ENCODE peak calls at places on chromosomes 4 and X, in five cellular contexts. One of them, this sample, is unnamed. For H3K4me1 and H3K9me3, the result is how much of the 10 kb centered on the place peaks cover.

GRCh38 chrX:111445485-111445884 is 33.5 kb upstream of the DCX start:
- DNase-seq in uterus: no peak
- DNase-seq in thoracic aorta: no peak
- DNase-seq in neuronal stem cell: peak
- DNase-seq in right cardiac atrium: no peak
- DNase-seq in this sample: no peak

GRCh38 chr4:168220893-168221292 is 97.7 kb downstream of the DDX60 start:
- DNase-seq in right cardiac atrium: no peak
- DNase-seq in uterus: no peak
- DNase-seq in thoracic aorta: no peak
- DNase-seq in neuronal stem cell: no peak
- DNase-seq in this sample: no peak

GRCh38 chr4:23706972-23707676 is 182.7 kb downstream of the PPARGC1A start:
- DNase-seq in uterus: no peak
- DNase-seq in thoracic aorta: no peak
- DNase-seq in neuronal stem cell: no peak
- DNase-seq in right cardiac atrium: no peak
- DNase-seq in this sample: no peak

GRCh38 chr4:146211440-146211839 is 2.9 kb upstream of the REELD1 start:
- DNase-seq in thoracic aorta: no peak
- DNase-seq in neuronal stem cell: no peak
- DNase-seq in uterus: no peak
- DNase-seq in right cardiac atrium: no peak
- DNase-seq in this sample: no peak

GRCh38 chrX:109782994-109783711 is 50.1 kb upstream of the ACSL4 start:
- DNase-seq in neuronal stem cell: no peak
- DNase-seq in thoracic aorta: no peak
- DNase-seq in right cardiac atrium: no peak
- DNase-seq in uterus: no peak
- DNase-seq in this sample: no peak

GRCh38 chr4:15469402-15470148 is at the start of gene CC2D2A:
- DNase-seq in thoracic aorta: no peak
- DNase-seq in neuronal stem cell: peak
- DNase-seq in uterus: no peak
- DNase-seq in right cardiac atrium: no peak
- DNase-seq in this sample: no peak

GRCh38 chr4:26583538-26583864 is 383 bp upstream of the TBC1D19 start:
- DNase-seq in neuronal stem cell: peak
- DNase-seq in thoracic aorta: no peak
- DNase-seq in uterus: no peak
- DNase-seq in right cardiac atrium: no peak
- DNase-seq in this sample: no peak

GRCh38 chr4:185779520-185779919 is 32.5 kb downstream of the SORBS2 start:
- DNase-seq in right cardiac atrium: no peak
- DNase-seq in uterus: no peak
- DNase-seq in neuronal stem cell: peak
- DNase-seq in thoracic aorta: no peak
- DNase-seq in this sample: no peak

GRCh38 chrX:132676561-132677186 is 187.8 kb upstream of the MBNL3 start:
- DNase-seq in thoracic aorta: no peak
- DNase-seq in uterus: no peak
- DNase-seq in neuronal stem cell: no peak
- DNase-seq in right cardiac atrium: no peak
- DNase-seq in this sample: no peak

DNA sequence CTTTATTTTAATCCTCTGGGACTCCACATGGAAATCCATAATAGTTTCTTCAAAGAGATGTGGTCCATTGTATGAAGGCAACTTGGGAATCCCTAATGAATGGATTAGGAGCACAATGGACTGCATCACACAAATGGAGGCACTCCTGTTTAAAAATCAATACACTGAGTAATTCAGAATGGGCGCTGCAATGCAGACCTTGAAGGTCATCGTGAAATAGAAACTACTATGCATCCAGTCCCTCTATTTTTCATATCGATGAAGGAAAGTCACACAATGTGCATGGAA is 98.8 kb upstream of the EGFL6 start:
- DNase-seq in right cardiac atrium: no peak
- DNase-seq in thoracic aorta: no peak
- DNase-seq in uterus: no peak
- DNase-seq in neuronal stem cell: peak
- DNase-seq in this sample: no peak
- H3K4me1 ChIP-seq in right cardiac atrium: under half
- H3K4me1 ChIP-seq in thoracic aorta: under half
- H3K4me1 ChIP-seq in uterus: under half
- H3K4me1 ChIP-seq in neuronal stem cell: under half
- H3K4me1 ChIP-seq in this sample: under half

DNA sequence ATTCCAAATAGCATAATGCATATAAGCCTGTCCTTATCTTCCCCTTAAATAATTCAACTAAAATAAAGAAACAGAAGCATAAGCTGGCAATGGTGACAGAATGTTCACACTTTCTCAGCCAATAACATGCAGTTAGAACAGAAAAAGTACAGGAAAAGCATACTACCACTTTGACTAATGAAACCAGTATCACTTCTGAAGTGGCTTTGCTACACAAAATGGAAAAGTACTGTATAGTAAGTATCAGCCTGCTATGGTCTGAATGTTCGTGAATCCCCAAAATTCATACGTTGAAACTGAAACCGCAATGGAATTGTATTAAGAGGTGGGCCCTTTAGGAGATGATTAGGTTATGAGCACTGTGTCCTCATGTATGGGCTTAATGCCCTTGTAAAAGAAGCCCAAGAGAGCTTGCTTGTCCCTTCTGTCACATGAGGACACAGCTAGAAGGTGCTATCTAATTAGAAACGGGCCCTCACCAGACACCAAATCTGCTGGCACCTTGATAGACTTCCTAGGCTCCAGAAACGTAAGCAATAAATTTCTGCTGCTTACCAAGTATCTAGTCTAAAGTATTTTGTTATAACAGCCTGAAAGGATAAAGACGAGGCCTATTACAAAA is 102.6 kb downstream of the PRDM5 start:
- DNase-seq in right cardiac atrium: no peak
- DNase-seq in thoracic aorta: no peak
- DNase-seq in neuronal stem cell: no peak
- DNase-seq in uterus: no peak
- DNase-seq in this sample: no peak
- H3K9me3 ChIP-seq in right cardiac atrium: under half
- H3K9me3 ChIP-seq in thoracic aorta: under half
- H3K9me3 ChIP-seq in neuronal stem cell: under half
- H3K9me3 ChIP-seq in uterus: under half
- H3K9me3 ChIP-seq in this sample: under half

DNA sequence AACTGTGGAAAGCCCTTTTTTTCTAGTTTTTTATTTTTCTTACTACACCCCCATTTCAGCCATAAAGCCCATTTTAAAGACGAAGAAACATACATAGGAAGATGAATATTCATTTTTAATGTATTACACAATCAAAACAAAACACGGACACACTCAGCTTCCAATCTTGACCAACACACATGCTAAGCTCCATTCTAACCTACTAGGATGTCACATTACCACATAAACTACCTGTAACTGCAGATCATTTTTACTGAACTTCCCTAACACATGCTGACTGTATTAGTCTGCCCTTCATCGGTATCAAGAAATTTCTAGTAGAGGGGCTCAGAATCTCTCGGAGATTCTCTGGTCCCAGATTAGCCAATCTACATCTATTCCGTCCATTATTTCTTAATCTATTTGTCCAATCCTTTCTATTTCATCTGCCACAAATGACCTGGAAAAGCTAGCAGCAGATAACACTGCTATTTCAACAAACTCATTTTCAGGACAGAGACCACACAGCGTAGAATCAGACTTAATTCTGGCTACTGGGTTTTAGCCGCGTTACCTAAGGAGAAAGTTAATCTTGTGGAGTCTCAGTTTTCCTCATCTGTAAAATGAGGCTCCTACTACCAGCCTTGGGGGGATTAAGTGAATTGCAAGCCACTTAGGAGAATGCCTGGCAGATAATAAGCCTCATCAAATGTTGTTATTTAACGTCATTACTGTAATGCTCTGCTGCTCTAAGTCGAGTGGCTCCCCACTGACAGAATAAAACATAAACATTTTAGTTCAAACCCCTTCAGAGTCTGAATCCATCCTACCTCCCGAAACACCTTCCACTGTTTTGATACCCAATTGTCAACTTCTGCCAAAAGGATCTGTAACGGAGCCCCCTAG is 1.6 kb downstream of the CCNI start:
- DNase-seq in neuronal stem cell: no peak
- DNase-seq in uterus: no peak
- DNase-seq in right cardiac atrium: no peak
- DNase-seq in thoracic aorta: no peak
- DNase-seq in this sample: no peak
- H3K4me1 ChIP-seq in neuronal stem cell: under half
- H3K4me1 ChIP-seq in uterus: under half
- H3K4me1 ChIP-seq in right cardiac atrium: under half
- H3K4me1 ChIP-seq in thoracic aorta: under half
- H3K4me1 ChIP-seq in this sample: under half

GRCh38 chrX:139898334-139898733 is 34.5 kb downstream of the ATP11C start:
- DNase-seq in uterus: no peak
- DNase-seq in neuronal stem cell: no peak
- DNase-seq in right cardiac atrium: no peak
- DNase-seq in thoracic aorta: no peak
- DNase-seq in this sample: no peak

GRCh38 chrX:139890991-139891700 is 41.7 kb downstream of the ATP11C start:
- DNase-seq in right cardiac atrium: no peak
- DNase-seq in uterus: no peak
- DNase-seq in neuronal stem cell: no peak
- DNase-seq in thoracic aorta: no peak
- DNase-seq in this sample: no peak

GRCh38 chrX:139889760-139890159 is 43.1 kb downstream of the ATP11C start:
- DNase-seq in neuronal stem cell: no peak
- DNase-seq in uterus: no peak
- DNase-seq in thoracic aorta: no peak
- DNase-seq in right cardiac atrium: no peak
- DNase-seq in this sample: no peak

GRCh38 chrX:139892512-139892911 is 40.3 kb downstream of the ATP11C start:
- DNase-seq in uterus: no peak
- DNase-seq in thoracic aorta: no peak
- DNase-seq in neuronal stem cell: no peak
- DNase-seq in right cardiac atrium: no peak
- DNase-seq in this sample: no peak
- H3K9me3 ChIP-seq in uterus: under half
- H3K9me3 ChIP-seq in thoracic aorta: under half
- H3K9me3 ChIP-seq in neuronal stem cell: under half
- H3K9me3 ChIP-seq in right cardiac atrium: under half
- H3K9me3 ChIP-seq in this sample: under half

DNA sequence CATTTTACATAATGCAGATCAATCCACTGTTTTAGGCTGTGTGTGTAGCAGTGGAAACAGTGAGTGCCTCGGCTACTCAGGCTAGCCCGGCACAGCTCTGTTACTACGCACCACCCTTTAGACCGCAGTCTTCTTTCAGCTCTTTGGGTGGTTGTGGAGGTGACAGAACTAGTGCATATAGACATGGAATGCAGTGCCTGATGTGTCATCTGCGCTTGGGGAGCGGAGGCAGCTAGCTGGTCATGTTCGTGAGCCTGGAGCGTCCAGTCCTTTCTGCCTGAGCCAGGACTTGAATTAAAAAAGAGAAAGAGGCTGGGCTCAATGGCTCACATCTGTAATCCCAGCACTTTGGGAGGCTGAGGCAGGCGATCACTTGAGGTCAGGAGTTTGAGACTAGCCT is 4.8 kb downstream of the TBC1D14 start:
- DNase-seq in thoracic aorta: no peak
- DNase-seq in right cardiac atrium: no peak
- DNase-seq in uterus: no peak
- DNase-seq in neuronal stem cell: no peak
- DNase-seq in this sample: no peak
- H3K4me1 ChIP-seq in thoracic aorta: under half
- H3K4me1 ChIP-seq in right cardiac atrium: under half
- H3K4me1 ChIP-seq in uterus: under half
- H3K4me1 ChIP-seq in neuronal stem cell: under half
- H3K4me1 ChIP-seq in this sample: under half

GRCh38 chr4:71864380-71864779 is 80.5 kb upstream of the GC start:
- DNase-seq in right cardiac atrium: no peak
- DNase-seq in thoracic aorta: no peak
- DNase-seq in neuronal stem cell: no peak
- DNase-seq in uterus: no peak
- DNase-seq in this sample: no peak
- H3K9me3 ChIP-seq in right cardiac atrium: under half
- H3K9me3 ChIP-seq in thoracic aorta: under half
- H3K9me3 ChIP-seq in neuronal stem cell: under half
- H3K9me3 ChIP-seq in uterus: under half
- H3K9me3 ChIP-seq in this sample: under half

GRCh38 chr4:22496165-22496813 is 19.6 kb downstream of the ADGRA3 start:
- DNase-seq in neuronal stem cell: no peak
- DNase-seq in right cardiac atrium: no peak
- DNase-seq in uterus: no peak
- DNase-seq in thoracic aorta: no peak
- DNase-seq in this sample: no peak
- H3K4me1 ChIP-seq in neuronal stem cell: under half
- H3K4me1 ChIP-seq in right cardiac atrium: under half
- H3K4me1 ChIP-seq in uterus: under half
- H3K4me1 ChIP-seq in thoracic aorta: under half
- H3K4me1 ChIP-seq in this sample: under half